ENCODE peak calls at places on chromosomes 11 and 22, in five cellular contexts. One of them, this sample, is unnamed.

GRCh38 chr11:76242004-76242779 is 35.9 kb upstream of the WNT11 start:
- DNase-seq in NCI-H774: no peak
- DNase-seq in CD4-positive, CD25-positive, alpha-beta regulatory T cell: no peak
- DNase-seq in left ventricle myocardium inferior: no peak
- DNase-seq in stimulated activated CD4-positive, alpha-beta T cell treated with anti-CD3 and anti-CD28 coated beads, TNF-alpha, amount 100 ng/mL, for 48 hours: no peak
- DNase-seq in this sample: no peak

GRCh38 chr22:48689206-48689605 is 1138.5 kb downstream of the BRD1 start:
- DNase-seq in NCI-H774: no peak
- DNase-seq in CD4-positive, CD25-positive, alpha-beta regulatory T cell: no peak
- DNase-seq in left ventricle myocardium inferior: no peak
- DNase-seq in stimulated activated CD4-positive, alpha-beta T cell treated with anti-CD3 and anti-CD28 coated beads, TNF-alpha, amount 100 ng/mL, for 48 hours: no peak
- DNase-seq in this sample: no peak

GRCh38 chr11:114925591-114925990 is 247.3 kb downstream of the NXPE2 start:
- DNase-seq in NCI-H774: no peak
- DNase-seq in CD4-positive, CD25-positive, alpha-beta regulatory T cell: no peak
- DNase-seq in left ventricle myocardium inferior: no peak
- DNase-seq in stimulated activated CD4-positive, alpha-beta T cell treated with anti-CD3 and anti-CD28 coated beads, TNF-alpha, amount 100 ng/mL, for 48 hours: no peak
- DNase-seq in this sample: no peak

GRCh38 chr11:93875637-93876036 is 25.2 kb upstream of the VSTM5 start:
- DNase-seq in NCI-H774: no peak
- DNase-seq in CD4-positive, CD25-positive, alpha-beta regulatory T cell: no peak
- DNase-seq in left ventricle myocardium inferior: no peak
- DNase-seq in stimulated activated CD4-positive, alpha-beta T cell treated with anti-CD3 and anti-CD28 coated beads, TNF-alpha, amount 100 ng/mL, for 48 hours: no peak
- DNase-seq in this sample: no peak

GRCh38 chr11:95363189-95363588 is 132.2 kb upstream of the SESN3 start:
- DNase-seq in NCI-H774: no peak
- DNase-seq in CD4-positive, CD25-positive, alpha-beta regulatory T cell: no peak
- DNase-seq in left ventricle myocardium inferior: no peak
- DNase-seq in stimulated activated CD4-positive, alpha-beta T cell treated with anti-CD3 and anti-CD28 coated beads, TNF-alpha, amount 100 ng/mL, for 48 hours: no peak
- DNase-seq in this sample: no peak

GRCh38 chr22:41826430-41827383 is 6.2 kb upstream of the SREBF2 start:
- DNase-seq in NCI-H774: no peak
- DNase-seq in CD4-positive, CD25-positive, alpha-beta regulatory T cell: no peak
- DNase-seq in left ventricle myocardium inferior: no peak
- DNase-seq in stimulated activated CD4-positive, alpha-beta T cell treated with anti-CD3 and anti-CD28 coated beads, TNF-alpha, amount 100 ng/mL, for 48 hours: no peak
- DNase-seq in this sample: no peak

GRCh38 chr11:28461846-28462245 is 353.7 kb downstream of the METTL15 start:
- DNase-seq in NCI-H774: no peak
- DNase-seq in CD4-positive, CD25-positive, alpha-beta regulatory T cell: no peak
- DNase-seq in left ventricle myocardium inferior: no peak
- DNase-seq in stimulated activated CD4-positive, alpha-beta T cell treated with anti-CD3 and anti-CD28 coated beads, TNF-alpha, amount 100 ng/mL, for 48 hours: no peak
- DNase-seq in this sample: no peak

GRCh38 chr11:103070142-103070541 is 21.8 kb downstream of the DCUN1D5 start:
- DNase-seq in NCI-H774: no peak
- DNase-seq in CD4-positive, CD25-positive, alpha-beta regulatory T cell: no peak
- DNase-seq in left ventricle myocardium inferior: no peak
- DNase-seq in stimulated activated CD4-positive, alpha-beta T cell treated with anti-CD3 and anti-CD28 coated beads, TNF-alpha, amount 100 ng/mL, for 48 hours: no peak
- DNase-seq in this sample: no peak

GRCh38 chr11:69925366-69926196 is 106.4 kb upstream of the FGF3 start:
- DNase-seq in NCI-H774: no peak
- DNase-seq in CD4-positive, CD25-positive, alpha-beta regulatory T cell: no peak
- DNase-seq in left ventricle myocardium inferior: no peak
- DNase-seq in stimulated activated CD4-positive, alpha-beta T cell treated with anti-CD3 and anti-CD28 coated beads, TNF-alpha, amount 100 ng/mL, for 48 hours: no peak
- DNase-seq in this sample: no peak

GRCh38 chr11:1881442-1882264 is 10.0 kb downstream of the PRR33 start:
- DNase-seq in NCI-H774: no peak
- DNase-seq in CD4-positive, CD25-positive, alpha-beta regulatory T cell: no peak
- DNase-seq in left ventricle myocardium inferior: peak
- DNase-seq in stimulated activated CD4-positive, alpha-beta T cell treated with anti-CD3 and anti-CD28 coated beads, TNF-alpha, amount 100 ng/mL, for 48 hours: no peak
- DNase-seq in this sample: peak

GRCh38 chr11:74327076-74327475 is 15.6 kb upstream of the P4HA3 start:
- DNase-seq in NCI-H774: no peak
- DNase-seq in CD4-positive, CD25-positive, alpha-beta regulatory T cell: no peak
- DNase-seq in left ventricle myocardium inferior: no peak
- DNase-seq in stimulated activated CD4-positive, alpha-beta T cell treated with anti-CD3 and anti-CD28 coated beads, TNF-alpha, amount 100 ng/mL, for 48 hours: no peak
- DNase-seq in this sample: no peak

GRCh38 chr11:103618532-103618931 is 417.9 kb upstream of the DDI1 start:
- DNase-seq in NCI-H774: no peak
- DNase-seq in CD4-positive, CD25-positive, alpha-beta regulatory T cell: no peak
- DNase-seq in left ventricle myocardium inferior: no peak
- DNase-seq in stimulated activated CD4-positive, alpha-beta T cell treated with anti-CD3 and anti-CD28 coated beads, TNF-alpha, amount 100 ng/mL, for 48 hours: no peak
- DNase-seq in this sample: no peak

GRCh38 chr11:73398132-73398526 is 21.9 kb downstream of the RELT start:
- DNase-seq in NCI-H774: no peak
- DNase-seq in CD4-positive, CD25-positive, alpha-beta regulatory T cell: no peak
- DNase-seq in left ventricle myocardium inferior: no peak
- DNase-seq in stimulated activated CD4-positive, alpha-beta T cell treated with anti-CD3 and anti-CD28 coated beads, TNF-alpha, amount 100 ng/mL, for 48 hours: no peak
- DNase-seq in this sample: no peak

GRCh38 chr11:45475135-45475534 is 189.0 kb upstream of the SYT13 start:
- DNase-seq in NCI-H774: no peak
- DNase-seq in CD4-positive, CD25-positive, alpha-beta regulatory T cell: no peak
- DNase-seq in left ventricle myocardium inferior: no peak
- DNase-seq in stimulated activated CD4-positive, alpha-beta T cell treated with anti-CD3 and anti-CD28 coated beads, TNF-alpha, amount 100 ng/mL, for 48 hours: no peak
- DNase-seq in this sample: no peak

GRCh38 chr22:48754611-48755331 is 1072.9 kb downstream of the BRD1 start:
- DNase-seq in NCI-H774: no peak
- DNase-seq in CD4-positive, CD25-positive, alpha-beta regulatory T cell: no peak
- DNase-seq in left ventricle myocardium inferior: no peak
- DNase-seq in stimulated activated CD4-positive, alpha-beta T cell treated with anti-CD3 and anti-CD28 coated beads, TNF-alpha, amount 100 ng/mL, for 48 hours: no peak
- DNase-seq in this sample: no peak

GRCh38 chr11:122697636-122698167 is 42.2 kb downstream of the UBASH3B start:
- DNase-seq in NCI-H774: no peak
- DNase-seq in CD4-positive, CD25-positive, alpha-beta regulatory T cell: peak
- DNase-seq in left ventricle myocardium inferior: no peak
- DNase-seq in stimulated activated CD4-positive, alpha-beta T cell treated with anti-CD3 and anti-CD28 coated beads, TNF-alpha, amount 100 ng/mL, for 48 hours: no peak
- DNase-seq in this sample: no peak

This sample was measured in ovary.